ENCODE peak calls at places on chromosomes 2 and 18, in five cellular contexts. G is AML-193; T is HTR-8/SVneo; O is activated CD8-positive, alpha-beta memory T cell treated with anti-CD3 and anti-CD28 coated beads, Interleukin-2, amount 50 U/mL, for 4 hours; J is activated CD4-positive, alpha-beta T cell treated with anti-CD3 and anti-CD28 coated beads, Interleukin-2, amount 10 ng/mL, durations not matched to agents 7 days and 5 days. D is an unnamed sample.

GRCh38 chr18:13067966-13068365 is 76.8 kb downstream of the CEP192 start:
- DNase-seq in G (no peak), T (no peak), O (no peak), J (no peak), D (no peak)

GRCh38 chr18:79506191-79507075 is 110.7 kb downstream of the NFATC1 start:
- DNase-seq in G (peak), T (no peak), O (peak), J (no peak), D (no peak)

GRCh38 chr2:53460347-53460746 is 307.3 kb upstream of the CHAC2 start:
- DNase-seq in G (no peak), T (no peak), O (no peak), J (no peak), D (no peak)

GRCh38 chr2:7450188-7451156 is 533.3 kb downstream of the RNF144A start:
- DNase-seq in G (no peak), T (no peak), O (peak), J (peak), D (no peak)

GRCh38 chr18:52343138-52343537 is 3.1 kb downstream of the DCC start:
- DNase-seq in G (no peak), T (no peak), O (no peak), J (no peak), D (no peak)

GRCh38 chr2:1829831-1830230 is 85.5 kb upstream of the PXDN start:
- DNase-seq in G (no peak), T (no peak), O (no peak), J (no peak), D (peak)

GRCh38 chr2:214069254-214069653 is 341.6 kb upstream of the VWC2L start:
- DNase-seq in G (no peak), T (peak), O (no peak), J (no peak), D (peak)

GRCh38 chr2:11102956-11103860 is 52.1 kb upstream of the SLC66A3 start:
- DNase-seq in G (no peak), T (no peak), O (no peak), J (no peak), D (no peak)

GRCh38 chr2:109419960-109420370 is 193.8 kb downstream of the SEPTIN10 start:
- DNase-seq in G (no peak), T (peak), O (no peak), J (no peak), D (no peak)

GRCh38 chr2:53403836-53404413 is 363.7 kb upstream of the CHAC2 start:
- DNase-seq in G (no peak), T (peak), O (no peak), J (no peak), D (peak)

GRCh38 chr2:46268986-46269385 is 28.2 kb upstream of the EPAS1 start:
- DNase-seq in G (no peak), T (no peak), O (no peak), J (no peak), D (no peak)

GRCh38 chr2:10963155-10963554 is 51.4 kb downstream of the KCNF1 start:
- DNase-seq in G (no peak), T (no peak), O (no peak), J (no peak), D (no peak)

GRCh38 chr2:190336420-190336819 is 7.0 kb upstream of the INPP1 start:
- DNase-seq in G (no peak), T (no peak), O (no peak), J (no peak), D (no peak)

D was measured in NB4.